ENCODE peak calls at places on chromosomes 5 and 9, in six cellular contexts. A is GM23248, U is HCT116, Y is MM.1S, L is neural progenitor cell, J is SK-N-SH. B is an unnamed sample.

GRCh38 chr9:121380941-121381340 is 10.9 kb upstream of the STOM start:
- DNase-seq in Y (no peak), J (no peak), U (no peak), L (no peak), A (no peak), B (no peak)

GRCh38 chr5:157076558-157076957 is 17.6 kb upstream of the HAVCR1 start:
- DNase-seq in L (no peak), J (no peak), Y (peak), U (no peak), A (peak), B (peak)

GRCh38 chr9:98899399-98900056 is 44.2 kb upstream of the COL15A1 start:
- DNase-seq in U (no peak), J (no peak), A (peak), Y (no peak), L (no peak), B (peak)

GRCh38 chr5:12488161-12488560 is 583.9 kb upstream of the CTNND2 start:
- DNase-seq in U (no peak), J (no peak), A (no peak), L (no peak), Y (no peak), B (no peak)

GRCh38 chr9:106883030-106883429 is 20.1 kb downstream of the ZNF462 start:
- DNase-seq in Y (no peak), L (no peak), J (no peak), A (no peak), U (no peak), B (no peak)

GRCh38 chr5:42886612-42887011 is 74.9 kb upstream of the SELENOP start:
- DNase-seq in A (no peak), U (no peak), Y (peak), J (no peak), L (no peak), B (no peak)

GRCh38 chr9:96495341-96495740 is 45.4 kb downstream of the HABP4 start:
- DNase-seq in L (no peak), A (peak), U (no peak), J (no peak), Y (no peak), B (no peak)

GRCh38 chr9:97307091-97307490 is 368 bp upstream of the CCDC180 start:
- DNase-seq in L (peak), J (peak), Y (no peak), A (peak), U (no peak), B (no peak)

GRCh38 chr9:34328500-34328982 is 527 bp downstream of the KIF24 start:
- DNase-seq in Y (no peak), U (no peak), J (no peak), A (no peak), L (peak), B (peak)

GRCh38 chr9:29213374-29214161 is 1640.3 kb upstream of the C9orf72 start:
- DNase-seq in Y (peak), J (peak), A (no peak), L (peak), U (no peak), B (peak)

GRCh38 chr9:841371-842209 is at the start of gene DMRT1:
- DNase-seq in J (no peak), U (no peak), Y (no peak), L (peak), A (no peak), B (no peak)

GRCh38 chr9:111804636-111805035 is 9.9 kb upstream of the SHOC1 start:
- DNase-seq in Y (no peak), A (no peak), L (no peak), J (no peak), U (no peak), B (no peak)

GRCh38 chr5:133853972-133854371 is 114.5 kb downstream of the C5orf15 start:
- DNase-seq in J (no peak), L (peak), Y (no peak), A (no peak), U (no peak), B (no peak)

GRCh38 chr9:81549500-81550206 is 139.7 kb downstream of the TLE1 start:
- DNase-seq in Y (no peak), L (peak), J (no peak), U (no peak), A (no peak), B (peak)

GRCh38 chr5:132821350-132821749 is 8.2 kb downstream of the SOWAHA start:
- DNase-seq in J (no peak), A (no peak), U (no peak), L (no peak), Y (no peak), B (no peak)

GRCh38 chr9:80086822-80087345 is 515.1 kb downstream of the TLE4 start:
- DNase-seq in L (no peak), J (no peak), U (no peak), A (no peak), Y (no peak), B (no peak)

GRCh38 chr9:80093695-80094094 is 521.9 kb downstream of the TLE4 start:
- DNase-seq in U (no peak), J (no peak), Y (no peak), A (no peak), L (no peak), B (no peak)

GRCh38 chr9:80086386-80086785 is 514.6 kb downstream of the TLE4 start:
- DNase-seq in A (no peak), J (no peak), Y (no peak), U (no peak), L (no peak), B (no peak)

GRCh38 chr9:80091526-80091925 is 519.8 kb downstream of the TLE4 start:
- DNase-seq in U (no peak), A (no peak), L (no peak), J (no peak), Y (no peak), B (no peak)

GRCh38 chr9:80090317-80090716 is 518.6 kb downstream of the TLE4 start:
- DNase-seq in A (no peak), Y (no peak), J (no peak), L (no peak), U (no peak), B (no peak)
- TF ChIP-seq EZH2phosphoT487 in A (no peak), Y (no peak), J (no peak), L (no peak), U (no peak), B (no peak)

DNA sequence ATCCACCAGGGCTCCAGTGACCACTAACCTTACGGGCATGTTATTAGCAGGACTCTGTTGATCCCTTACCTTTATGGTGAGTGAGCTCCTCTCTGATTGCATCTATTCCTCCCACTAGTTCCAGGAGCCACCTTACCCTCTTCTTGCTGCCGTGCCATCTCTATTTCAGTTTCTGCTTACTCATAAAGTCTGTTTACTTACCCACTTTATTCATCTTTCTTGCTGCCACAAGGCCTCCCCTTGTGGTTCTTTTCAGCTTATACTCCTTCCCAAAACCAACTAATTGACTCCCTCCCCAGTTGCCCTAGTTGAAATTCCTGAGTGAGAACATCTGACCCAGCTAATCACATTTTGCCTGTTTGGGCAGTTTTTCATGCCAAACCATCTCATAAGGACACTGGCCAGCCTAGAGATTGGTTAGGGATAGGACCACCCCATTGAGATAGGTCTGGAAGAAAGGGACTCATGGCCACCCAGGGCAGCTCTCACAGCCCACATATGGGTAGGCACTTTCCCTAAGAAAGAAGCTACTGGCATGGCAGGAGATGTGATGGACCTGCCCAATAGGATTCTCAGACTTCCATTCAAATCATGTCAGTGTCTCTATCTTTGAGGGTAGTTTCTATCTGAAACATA is 412.7 kb downstream of the EFNA5 start:
- DNase-seq in J (no peak), A (no peak), U (no peak), Y (peak), L (no peak), B (peak)
- H3K9ac ChIP-seq in J (no peak), A (no peak), U (no peak), Y (no peak), L (no peak), B (peak)

DNA sequence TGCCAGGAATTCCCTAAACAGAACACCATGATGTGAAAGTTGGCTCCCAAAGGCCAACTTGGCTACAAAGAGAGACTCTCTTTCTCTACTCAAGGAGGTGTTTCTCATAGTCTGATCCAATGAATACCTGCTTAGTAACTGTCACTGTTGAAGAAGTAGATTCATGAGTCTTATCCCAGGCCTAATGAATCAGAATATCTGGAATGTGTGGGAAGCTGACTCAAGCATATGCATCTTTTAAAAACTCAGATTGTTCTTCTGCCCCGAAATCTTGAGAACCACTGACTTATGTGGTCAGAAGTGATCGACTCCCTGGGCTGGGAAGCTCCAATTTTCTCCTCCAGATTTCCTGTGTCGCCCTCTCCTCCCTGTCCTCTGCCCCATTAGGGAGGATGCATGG is 345.6 kb downstream of the PLK2 start:
- DNase-seq in Y (no peak), J (no peak), L (no peak), A (peak), U (no peak), B (peak)
- TF ChIP-seq EZH2phosphoT487 in Y (no peak), J (no peak), L (no peak), A (no peak), U (no peak), B (no peak)

GRCh38 chr9:123678038-123678877 is 251.7 kb downstream of the DENND1A start:
- DNase-seq in Y (no peak), A (no peak), L (no peak), U (no peak), J (peak), B (peak)

GRCh38 chr9:123680382-123680781 is 249.5 kb downstream of the DENND1A start:
- DNase-seq in L (no peak), Y (no peak), A (no peak), J (no peak), U (no peak), B (no peak)

GRCh38 chr9:123679330-123679987 is 250.5 kb downstream of the DENND1A start:
- DNase-seq in L (no peak), J (peak), A (no peak), U (no peak), Y (peak), B (no peak)

GRCh38 chr9:123682746-123683145 is 247.2 kb downstream of the DENND1A start:
- DNase-seq in J (no peak), L (no peak), Y (no peak), A (no peak), U (no peak), B (no peak)

DNA sequence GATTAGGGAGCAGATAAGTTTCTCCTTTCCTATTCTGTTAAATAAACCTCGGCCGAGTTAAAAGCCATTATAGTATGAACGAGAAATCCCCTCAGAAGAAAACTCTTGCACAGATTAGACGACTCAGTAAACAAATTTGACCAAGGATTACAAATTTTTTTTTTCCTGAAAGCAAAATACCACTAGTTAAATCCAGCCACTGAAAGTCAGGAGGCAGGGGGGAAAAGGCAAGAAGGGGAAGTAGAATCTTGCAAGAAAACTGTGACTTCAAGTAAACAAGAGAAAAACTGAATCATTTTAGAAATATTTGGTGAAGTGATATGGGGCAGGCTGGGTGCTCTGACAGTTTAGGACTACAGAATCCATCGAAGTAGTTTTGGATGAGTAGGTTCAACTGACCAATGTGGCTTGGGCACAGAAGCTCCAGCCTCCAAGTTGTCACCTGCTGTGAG is 251.0 kb downstream of the DENND1A start:
- DNase-seq in U (no peak), L (no peak), A (no peak), Y (no peak), J (peak), B (peak)
- H3K9ac ChIP-seq in U (no peak), L (no peak), A (no peak), Y (peak), J (no peak), B (no peak)

GRCh38 chr5:172744106-172745104 is 26.6 kb downstream of the DUSP1 start:
- DNase-seq in U (no peak), L (no peak), J (no peak), A (no peak), Y (no peak), B (no peak)
- TF ChIP-seq EZH2phosphoT487 in U (no peak), L (no peak), J (no peak), A (no peak), Y (no peak), B (no peak)

GRCh38 chr9:108687360-108687981 is 168.3 kb downstream of the ACTL7B start:
- DNase-seq in A (peak), L (no peak), J (no peak), Y (no peak), U (no peak), B (no peak)
- H3K9ac ChIP-seq in A (no peak), L (no peak), J (no peak), Y (no peak), U (no peak), B (no peak)

GRCh38 chr5:159913048-159913447 is 3.2 kb upstream of the ADRA1B start:
- DNase-seq in Y (no peak), A (peak), U (no peak), L (no peak), J (no peak), B (peak)
- TF ChIP-seq EZH2phosphoT487 in Y (no peak), A (no peak), U (no peak), L (no peak), J (no peak), B (no peak)

DNA sequence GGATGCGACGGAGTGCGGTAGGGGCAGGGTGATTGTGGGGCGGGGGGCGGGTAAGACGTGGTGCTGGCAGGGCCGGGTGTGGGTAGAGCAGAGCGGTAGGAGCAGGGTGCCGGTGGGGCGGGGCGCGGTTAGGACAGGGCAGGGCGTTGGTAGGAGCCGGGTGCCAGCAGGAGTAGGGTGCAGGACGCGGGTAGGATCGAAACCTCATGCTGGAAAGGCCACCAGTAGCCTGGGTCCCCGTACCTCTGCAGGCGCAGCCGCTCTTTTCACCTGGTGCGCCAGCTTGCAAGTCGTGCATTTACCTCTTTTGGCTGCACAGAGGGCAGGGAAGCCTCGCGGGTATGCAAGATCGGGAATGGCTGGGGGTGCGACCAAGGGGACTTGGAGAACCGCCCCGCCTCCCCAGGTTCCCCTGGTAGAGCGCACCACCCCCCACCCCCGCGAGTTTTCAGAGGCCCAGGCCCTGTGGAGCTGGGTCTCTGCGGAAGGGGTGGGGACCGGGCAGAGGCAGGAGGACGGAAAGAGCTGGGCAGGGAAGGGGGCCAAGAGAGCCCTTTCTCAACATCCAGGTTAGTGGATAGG is 104.8 kb upstream of the SIMC1 start:
- DNase-seq in L (peak), Y (no peak), A (no peak), J (peak), U (no peak), B (no peak)
- H3K9ac ChIP-seq in L (no peak), Y (no peak), A (no peak), J (no peak), U (no peak), B (no peak)

GRCh38 chr9:20701058-20701457 is 17.0 kb downstream of the FOCAD start:
- DNase-seq in U (no peak), Y (no peak), J (no peak), A (no peak), L (no peak), B (no peak)
- TF ChIP-seq EZH2phosphoT487 in U (no peak), Y (no peak), J (no peak), A (no peak), L (no peak), B (no peak)

GRCh38 chr5:59037453-59038168 is 454.7 kb downstream of the RAB3C start:
- DNase-seq in L (no peak), Y (no peak), J (no peak), U (no peak), A (no peak), B (no peak)

GRCh38 chr5:59036274-59036961 is 453.5 kb downstream of the RAB3C start:
- DNase-seq in U (peak), A (peak), L (no peak), Y (no peak), J (no peak), B (peak)

GRCh38 chr5:59037041-59037440 is 454.2 kb downstream of the RAB3C start:
- DNase-seq in L (no peak), Y (no peak), U (no peak), J (no peak), A (no peak), B (no peak)

GRCh38 chr5:59035681-59036080 is 452.8 kb downstream of the RAB3C start:
- DNase-seq in U (no peak), L (no peak), Y (no peak), J (peak), A (no peak), B (no peak)

DNA sequence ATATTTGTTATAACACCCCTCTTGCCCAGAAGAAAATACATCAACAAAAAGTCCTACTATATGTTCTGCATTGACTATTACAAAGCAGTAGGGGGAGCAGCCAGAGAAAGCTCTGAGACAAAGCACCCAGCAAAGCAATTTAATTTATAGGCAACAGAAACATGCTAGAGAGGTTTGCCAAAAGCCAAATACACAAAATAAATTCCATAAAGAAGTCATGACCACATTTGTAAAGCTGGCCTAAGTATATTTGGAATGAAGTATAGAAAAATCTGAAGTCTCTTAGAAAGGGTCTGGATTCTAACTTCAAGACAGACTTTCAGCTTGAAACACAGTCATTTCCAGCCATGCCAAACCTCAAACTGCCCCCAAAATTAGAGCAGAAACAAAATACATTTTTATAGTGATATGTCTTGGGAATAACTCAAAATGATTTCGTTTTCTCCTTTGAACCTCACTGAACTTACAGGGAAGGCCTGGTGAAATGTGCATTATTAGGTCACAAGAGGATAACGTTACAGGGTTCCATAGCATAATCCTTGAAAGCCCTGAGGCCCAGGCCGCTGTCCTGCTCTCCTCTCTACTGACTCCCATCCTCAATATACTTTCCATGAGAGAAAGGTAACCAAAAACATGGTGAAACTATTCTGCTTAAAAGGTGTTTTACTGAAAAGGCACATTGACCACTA is 451.8 kb downstream of the RAB3C start:
- DNase-seq in U (no peak), L (peak), Y (peak), A (peak), J (peak), B (peak)
- H3K9ac ChIP-seq in U (no peak), L (no peak), Y (no peak), A (peak), J (no peak), B (no peak)

B was measured in PC-3.